ENCODE peak calls at places on chromosomes 6 and 20, in four cellular contexts. One of them, this sample, is unnamed. For H3K4me1 and H3K9me3, the result is how much of the 10 kb centered on the place peaks cover.

GRCh38 chr6:20056350-20056992 is 155.8 kb downstream of the MBOAT1 start:
- DNase-seq in spleen: no peak
- DNase-seq in SJSA1: no peak
- DNase-seq in left lung: no peak
- DNase-seq in this sample: no peak

GRCh38 chr6:1767481-1768246 is 157.9 kb downstream of the FOXC1 start:
- DNase-seq in spleen: no peak
- DNase-seq in SJSA1: no peak
- DNase-seq in left lung: no peak
- DNase-seq in this sample: no peak

GRCh38 chr20:40470313-40471260 is 218.4 kb downstream of the MAFB start:
- DNase-seq in spleen: no peak
- DNase-seq in SJSA1: no peak
- DNase-seq in left lung: peak
- DNase-seq in this sample: no peak

GRCh38 chr20:12030470-12030869 is 112.8 kb downstream of the BTBD3 start:
- DNase-seq in spleen: no peak
- DNase-seq in SJSA1: no peak
- DNase-seq in left lung: no peak
- DNase-seq in this sample: peak

GRCh38 chr6:43113431-43114260 is 37.5 kb downstream of the PTK7 start:
- DNase-seq in spleen: peak
- DNase-seq in SJSA1: no peak
- DNase-seq in left lung: no peak
- DNase-seq in this sample: no peak

GRCh38 chr20:58019027-58019849 is 209.2 kb downstream of the ANKRD60 start:
- DNase-seq in spleen: peak
- DNase-seq in SJSA1: peak
- DNase-seq in left lung: no peak
- DNase-seq in this sample: no peak

GRCh38 chr20:2738734-2739398 is 46.3 kb downstream of the EBF4 start:
- DNase-seq in spleen: no peak
- DNase-seq in SJSA1: peak
- DNase-seq in left lung: no peak
- DNase-seq in this sample: no peak

GRCh38 chr6:162715601-162716000 is 12.0 kb downstream of the PRKN start:
- DNase-seq in spleen: no peak
- DNase-seq in SJSA1: no peak
- DNase-seq in left lung: no peak
- DNase-seq in this sample: no peak

GRCh38 chr6:101544286-101544685 is 150.8 kb downstream of the GRIK2 start:
- DNase-seq in spleen: no peak
- DNase-seq in SJSA1: no peak
- DNase-seq in left lung: no peak
- DNase-seq in this sample: no peak

GRCh38 chr6:116384727-116385461 is 14.1 kb downstream of the DSE start:
- DNase-seq in spleen: no peak
- DNase-seq in SJSA1: no peak
- DNase-seq in left lung: no peak
- DNase-seq in this sample: no peak

GRCh38 chr6:107932580-107932979 is 25.4 kb downstream of the SEC63 start:
- DNase-seq in spleen: no peak
- DNase-seq in SJSA1: no peak
- DNase-seq in left lung: no peak
- DNase-seq in this sample: no peak

GRCh38 chr6:17032595-17033591 is 69.0 kb upstream of the STMND1 start:
- DNase-seq in spleen: no peak
- DNase-seq in SJSA1: peak
- DNase-seq in left lung: peak
- DNase-seq in this sample: peak

GRCh38 chr6:115159733-115160132 is 816.9 kb upstream of the HS3ST5 start:
- DNase-seq in spleen: no peak
- DNase-seq in SJSA1: no peak
- DNase-seq in left lung: no peak
- DNase-seq in this sample: no peak

GRCh38 chr6:26240157-26240980 is 124.6 kb upstream of the BTN3A2 start:
- DNase-seq in spleen: peak
- DNase-seq in SJSA1: peak
- DNase-seq in left lung: peak
- DNase-seq in this sample: peak

GRCh38 chr6:57261896-57262295 is 39.8 kb upstream of the RAB23 start:
- DNase-seq in spleen: no peak
- DNase-seq in SJSA1: no peak
- DNase-seq in left lung: no peak
- DNase-seq in this sample: no peak

GRCh38 chr20:44454301-44454963 is 21.2 kb upstream of the TTPAL start:
- DNase-seq in spleen: no peak
- DNase-seq in SJSA1: no peak
- DNase-seq in left lung: no peak
- DNase-seq in this sample: no peak

GRCh38 chr6:118902731-118903130 is 8.8 kb downstream of the ASF1A start:
- DNase-seq in spleen: no peak
- DNase-seq in SJSA1: no peak
- DNase-seq in left lung: no peak
- DNase-seq in this sample: no peak

GRCh38 chr20:47120346-47120745 is 225.7 kb downstream of the EYA2 start:
- DNase-seq in spleen: no peak
- DNase-seq in SJSA1: no peak
- DNase-seq in left lung: no peak
- DNase-seq in this sample: no peak

GRCh38 chr6:30213654-30213998 is 420 bp upstream of the TRIM26 start:
- DNase-seq in spleen: no peak
- DNase-seq in SJSA1: no peak
- DNase-seq in left lung: no peak
- DNase-seq in this sample: no peak

GRCh38 chr6:166542580-166542912 is 43.9 kb downstream of the RAMACL start:
- DNase-seq in spleen: no peak
- DNase-seq in SJSA1: no peak
- DNase-seq in left lung: no peak
- DNase-seq in this sample: no peak

GRCh38 chr6:7154341-7155139 is 46.8 kb downstream of the RREB1 start:
- DNase-seq in spleen: no peak
- DNase-seq in SJSA1: no peak
- DNase-seq in left lung: no peak
- DNase-seq in this sample: no peak

GRCh38 chr6:141307309-141307998 is 825.3 kb upstream of the GJE1 start:
- DNase-seq in spleen: no peak
- DNase-seq in SJSA1: no peak
- DNase-seq in left lung: no peak
- DNase-seq in this sample: no peak

GRCh38 chr6:100693249-100693927 is 187.7 kb downstream of the ASCC3 start:
- DNase-seq in spleen: no peak
- DNase-seq in SJSA1: no peak
- DNase-seq in left lung: no peak
- DNase-seq in this sample: no peak

GRCh38 chr6:148423133-148423532 is 80.5 kb downstream of the SASH1 start:
- DNase-seq in spleen: no peak
- DNase-seq in SJSA1: no peak
- DNase-seq in left lung: no peak
- DNase-seq in this sample: no peak

GRCh38 chr20:32580970-32581838 is 3.9 kb downstream of the NOL4L start:
- DNase-seq in spleen: peak
- DNase-seq in SJSA1: no peak
- DNase-seq in left lung: no peak
- DNase-seq in this sample: no peak

GRCh38 chr20:32585011-32585518 is at the start of gene NOL4L:
- DNase-seq in spleen: peak
- DNase-seq in SJSA1: no peak
- DNase-seq in left lung: no peak
- DNase-seq in this sample: no peak

GRCh38 chr20:32581839-32582658 is 3.1 kb downstream of the NOL4L start:
- DNase-seq in spleen: no peak
- DNase-seq in SJSA1: no peak
- DNase-seq in left lung: no peak
- DNase-seq in this sample: no peak

GRCh38 chr20:32583581-32584045 is 1.5 kb downstream of the NOL4L start:
- DNase-seq in spleen: no peak
- DNase-seq in SJSA1: no peak
- DNase-seq in left lung: no peak
- DNase-seq in this sample: no peak

GRCh38 chr20:32582659-32583580 is 2.2 kb downstream of the NOL4L start:
- DNase-seq in spleen: peak
- DNase-seq in SJSA1: no peak
- DNase-seq in left lung: no peak
- DNase-seq in this sample: no peak
- H3K4me1 ChIP-seq in spleen: under half
- H3K4me1 ChIP-seq in SJSA1: under half
- H3K4me1 ChIP-seq in left lung: under half
- H3K4me1 ChIP-seq in this sample: under half

GRCh38 chr20:54856202-54856601 is 380.8 kb downstream of the DOK5 start:
- DNase-seq in spleen: no peak
- DNase-seq in SJSA1: no peak
- DNase-seq in left lung: no peak
- DNase-seq in this sample: no peak
- H3K9me3 ChIP-seq in spleen: under half
- H3K9me3 ChIP-seq in SJSA1: under half
- H3K9me3 ChIP-seq in left lung: under half
- H3K9me3 ChIP-seq in this sample: under half

GRCh38 chr6:151036869-151037680 is 171.6 kb downstream of the MTHFD1L start:
- DNase-seq in spleen: no peak
- DNase-seq in SJSA1: no peak
- DNase-seq in left lung: no peak
- DNase-seq in this sample: no peak

GRCh38 chr6:151038616-151039015 is 173.1 kb downstream of the MTHFD1L start:
- DNase-seq in spleen: peak
- DNase-seq in SJSA1: no peak
- DNase-seq in left lung: no peak
- DNase-seq in this sample: no peak

GRCh38 chr6:151044465-151045441 is 179.3 kb downstream of the MTHFD1L start:
- DNase-seq in spleen: peak
- DNase-seq in SJSA1: peak
- DNase-seq in left lung: peak
- DNase-seq in this sample: peak

GRCh38 chr6:151043944-151044343 is 178.4 kb downstream of the MTHFD1L start:
- DNase-seq in spleen: peak
- DNase-seq in SJSA1: no peak
- DNase-seq in left lung: no peak
- DNase-seq in this sample: no peak

DNA sequence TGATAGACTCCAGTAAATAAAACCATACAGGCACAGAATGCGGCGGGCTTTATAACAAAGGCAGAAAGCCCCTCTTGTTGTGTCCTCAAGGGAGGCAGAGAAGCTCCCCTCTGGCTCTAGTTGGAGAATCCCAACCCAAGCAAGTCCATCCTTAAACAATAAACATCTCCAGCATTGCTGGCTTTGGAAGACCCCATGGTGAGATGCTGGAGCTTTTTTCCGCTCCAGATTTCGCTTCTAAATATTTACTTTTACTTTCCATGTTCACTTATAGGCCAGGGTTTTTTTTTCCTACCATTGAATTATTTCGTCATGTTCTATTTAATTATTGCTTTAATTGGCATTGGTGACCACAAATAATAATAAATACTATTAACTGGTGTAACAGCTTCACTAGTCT is 176.2 kb downstream of the MTHFD1L start:
- DNase-seq in spleen: peak
- DNase-seq in SJSA1: no peak
- DNase-seq in left lung: no peak
- DNase-seq in this sample: no peak
- H3K4me1 ChIP-seq in spleen: under half
- H3K4me1 ChIP-seq in SJSA1: half or more
- H3K4me1 ChIP-seq in left lung: under half
- H3K4me1 ChIP-seq in this sample: under half

DNA sequence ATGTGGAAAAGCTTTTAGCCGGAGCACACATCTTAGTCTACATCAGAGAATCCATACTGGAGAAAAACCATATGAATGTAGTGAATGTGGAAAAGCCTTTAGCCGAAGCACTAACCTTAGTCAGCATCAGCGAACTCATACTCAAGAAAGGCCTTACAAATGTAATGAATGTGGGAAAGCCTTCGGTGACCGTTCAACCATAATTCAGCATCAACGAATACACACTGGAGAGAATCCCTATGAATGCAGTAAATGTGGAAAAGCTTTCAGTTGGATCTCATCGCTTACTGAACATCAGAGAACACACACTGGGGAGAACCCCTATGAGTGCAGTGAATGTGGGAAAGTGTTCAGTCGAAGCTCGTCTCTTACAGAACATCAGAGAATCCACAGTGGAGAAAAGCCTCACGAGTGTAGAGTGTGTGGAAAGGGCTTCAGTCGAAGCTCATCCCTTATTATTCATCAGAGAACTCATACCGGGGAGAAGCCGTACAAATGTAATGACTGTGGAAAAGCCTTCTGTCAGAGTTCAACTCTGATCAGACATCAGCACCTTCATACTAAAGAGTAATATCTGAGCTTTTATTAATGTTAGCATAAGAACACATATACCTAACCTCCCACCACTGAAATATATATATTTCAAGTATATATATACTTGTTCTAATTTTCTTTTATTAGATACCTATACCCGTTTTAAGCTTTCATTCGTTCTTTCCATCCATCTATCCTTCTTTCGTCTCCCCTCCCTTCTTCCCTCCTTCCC is 12.5 kb downstream of the ZNF391 start:
- DNase-seq in spleen: no peak
- DNase-seq in SJSA1: no peak
- DNase-seq in left lung: no peak
- DNase-seq in this sample: no peak
- H3K9me3 ChIP-seq in spleen: under half
- H3K9me3 ChIP-seq in SJSA1: under half
- H3K9me3 ChIP-seq in left lung: half or more
- H3K9me3 ChIP-seq in this sample: under half

GRCh38 chr20:35314460-35315198 is 22.4 kb upstream of the FAM83C start:
- DNase-seq in spleen: no peak
- DNase-seq in SJSA1: no peak
- DNase-seq in left lung: no peak
- DNase-seq in this sample: no peak
- H3K4me1 ChIP-seq in spleen: under half
- H3K4me1 ChIP-seq in SJSA1: half or more
- H3K4me1 ChIP-seq in left lung: under half
- H3K4me1 ChIP-seq in this sample: under half

This sample was measured in prostate gland.